ENCODE peak calls at places on chromosomes 6 and 20, in four cellular contexts. One of them, this sample, is unnamed. For H3K36me3, the result is how much of the 10 kb centered on the place peaks cover.

GRCh38 chr6:75377386-75377785 is 92.8 kb upstream of the TMEM30A start:
- DNase-seq in left ventricle myocardium inferior: no peak
- DNase-seq in A673: no peak
- DNase-seq in IMR-90: no peak
- DNase-seq in this sample: no peak

GRCh38 chr6:1244941-1245340 is 67.0 kb upstream of the FOXQ1 start:
- DNase-seq in left ventricle myocardium inferior: no peak
- DNase-seq in A673: no peak
- DNase-seq in IMR-90: no peak
- DNase-seq in this sample: no peak

GRCh38 chr6:52574709-52575489 is 2.0 kb downstream of the TRAM2 start:
- DNase-seq in left ventricle myocardium inferior: no peak
- DNase-seq in A673: no peak
- DNase-seq in IMR-90: no peak
- DNase-seq in this sample: no peak

GRCh38 chr6:127547909-127548649 is 28.9 kb upstream of the C6orf58 start:
- DNase-seq in left ventricle myocardium inferior: no peak
- DNase-seq in A673: peak
- DNase-seq in IMR-90: peak
- DNase-seq in this sample: no peak

GRCh38 chr6:38169826-38170526 is 350.4 kb downstream of the ZFAND3 start:
- DNase-seq in left ventricle myocardium inferior: no peak
- DNase-seq in A673: no peak
- DNase-seq in IMR-90: no peak
- DNase-seq in this sample: no peak

GRCh38 chr20:32332614-32333013 is 25.5 kb upstream of the ASXL1 start:
- DNase-seq in left ventricle myocardium inferior: no peak
- DNase-seq in A673: no peak
- DNase-seq in IMR-90: peak
- DNase-seq in this sample: peak

GRCh38 chr20:62808211-62808865 is 3.7 kb downstream of the OGFR start:
- DNase-seq in left ventricle myocardium inferior: peak
- DNase-seq in A673: peak
- DNase-seq in IMR-90: peak
- DNase-seq in this sample: no peak

GRCh38 chr6:120556491-120556890 is 777.8 kb downstream of the TBC1D32 start:
- DNase-seq in left ventricle myocardium inferior: no peak
- DNase-seq in A673: no peak
- DNase-seq in IMR-90: no peak
- DNase-seq in this sample: no peak

GRCh38 chr20:39429716-39430115 is 467.6 kb downstream of the DHX35 start:
- DNase-seq in left ventricle myocardium inferior: no peak
- DNase-seq in A673: peak
- DNase-seq in IMR-90: no peak
- DNase-seq in this sample: peak

GRCh38 chr20:10961651-10962288 is 288.0 kb upstream of the JAG1 start:
- DNase-seq in left ventricle myocardium inferior: no peak
- DNase-seq in A673: no peak
- DNase-seq in IMR-90: no peak
- DNase-seq in this sample: no peak

GRCh38 chr20:34369265-34369664 is 6.2 kb downstream of the ITCH start:
- DNase-seq in left ventricle myocardium inferior: no peak
- DNase-seq in A673: no peak
- DNase-seq in IMR-90: no peak
- DNase-seq in this sample: no peak

GRCh38 chr6:13431059-13431656 is 56.2 kb downstream of the GFOD1 start:
- DNase-seq in left ventricle myocardium inferior: no peak
- DNase-seq in A673: no peak
- DNase-seq in IMR-90: no peak
- DNase-seq in this sample: no peak
- H3K27ac ChIP-seq in left ventricle myocardium inferior: peak
- H3K27ac ChIP-seq in A673: no peak
- H3K27ac ChIP-seq in IMR-90: no peak
- H3K27ac ChIP-seq in this sample: no peak

GRCh38 chr6:42851599-42851998 is 27.8 kb upstream of the RPL7L1 start:
- DNase-seq in left ventricle myocardium inferior: no peak
- DNase-seq in A673: no peak
- DNase-seq in IMR-90: no peak
- DNase-seq in this sample: no peak
- H3K36me3 ChIP-seq in left ventricle myocardium inferior: half or more
- H3K36me3 ChIP-seq in A673: under half
- H3K36me3 ChIP-seq in IMR-90: under half
- H3K36me3 ChIP-seq in this sample: under half

GRCh38 chr6:42047790-42048405 is 2.4 kb upstream of the TAF8 start:
- DNase-seq in left ventricle myocardium inferior: no peak
- DNase-seq in A673: no peak
- DNase-seq in IMR-90: no peak
- DNase-seq in this sample: no peak

GRCh38 chr6:42043787-42044475 is 6.4 kb upstream of the TAF8 start:
- DNase-seq in left ventricle myocardium inferior: peak
- DNase-seq in A673: peak
- DNase-seq in IMR-90: peak
- DNase-seq in this sample: peak

GRCh38 chr6:42046491-42047219 is 3.7 kb upstream of the TAF8 start:
- DNase-seq in left ventricle myocardium inferior: no peak
- DNase-seq in A673: no peak
- DNase-seq in IMR-90: peak
- DNase-seq in this sample: no peak

GRCh38 chr6:42047220-42047590 is 3.1 kb upstream of the TAF8 start:
- DNase-seq in left ventricle myocardium inferior: no peak
- DNase-seq in A673: no peak
- DNase-seq in IMR-90: no peak
- DNase-seq in this sample: no peak

DNA sequence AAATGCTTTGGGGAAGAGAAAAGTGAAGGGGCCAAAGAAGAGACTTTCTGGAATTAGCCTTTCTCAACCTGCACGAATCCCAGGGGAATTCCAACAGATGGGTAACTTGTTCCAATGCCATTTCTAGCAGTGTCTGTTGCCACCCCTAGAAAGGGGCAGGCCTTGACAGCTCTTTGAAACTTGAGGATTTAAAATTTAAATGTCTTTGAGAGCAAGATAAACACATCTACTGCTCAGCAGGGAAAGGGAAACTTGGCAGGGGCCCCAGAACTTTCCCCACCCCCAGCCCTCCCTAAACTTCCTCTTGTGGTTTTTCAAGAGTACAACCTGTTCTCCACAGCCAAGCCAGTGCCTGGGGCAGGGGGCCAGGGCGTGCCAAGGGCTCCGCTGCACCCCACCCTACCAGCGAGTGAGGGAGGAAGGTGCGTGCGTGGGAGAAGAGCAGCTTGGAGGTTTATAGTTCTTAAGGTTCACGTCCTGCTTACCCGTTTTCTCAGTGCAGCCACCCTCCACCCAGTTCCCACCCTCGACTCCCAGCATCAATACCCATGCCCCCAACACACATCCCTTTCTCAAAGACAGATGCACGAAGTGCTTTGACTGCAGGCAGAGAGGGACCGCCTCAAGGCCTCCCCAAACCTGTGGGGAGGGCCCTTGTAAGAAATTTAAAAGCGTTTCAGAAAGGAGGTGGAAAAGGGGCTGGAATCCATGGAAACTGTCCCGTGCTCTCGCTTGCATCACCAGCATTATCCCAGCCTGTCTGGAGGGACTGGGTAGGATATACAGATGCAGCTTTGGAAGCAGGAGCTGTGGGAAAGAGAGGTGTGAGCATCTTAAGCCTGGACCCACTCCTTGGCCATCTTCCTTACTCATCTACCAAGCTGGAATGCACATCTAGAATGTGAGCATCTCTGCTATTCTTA is 4.5 kb upstream of the TAF8 start:
- DNase-seq in left ventricle myocardium inferior: peak
- DNase-seq in A673: peak
- DNase-seq in IMR-90: peak
- DNase-seq in this sample: peak
- H3K4me3 ChIP-seq in left ventricle myocardium inferior: peak
- H3K4me3 ChIP-seq in A673: peak
- H3K4me3 ChIP-seq in IMR-90: no peak
- H3K4me3 ChIP-seq in this sample: peak

GRCh38 chr6:13488015-13488895 is 855 bp upstream of the GFOD1 start:
- DNase-seq in left ventricle myocardium inferior: peak
- DNase-seq in A673: peak
- DNase-seq in IMR-90: peak
- DNase-seq in this sample: peak
- H3K27ac ChIP-seq in left ventricle myocardium inferior: peak
- H3K27ac ChIP-seq in A673: no peak
- H3K27ac ChIP-seq in IMR-90: peak
- H3K27ac ChIP-seq in this sample: peak

GRCh38 chr6:134984821-134985220 is 34.9 kb upstream of the ALDH8A1 start:
- DNase-seq in left ventricle myocardium inferior: no peak
- DNase-seq in A673: no peak
- DNase-seq in IMR-90: peak
- DNase-seq in this sample: no peak

GRCh38 chr6:134979142-134979541 is 29.2 kb upstream of the ALDH8A1 start:
- DNase-seq in left ventricle myocardium inferior: no peak
- DNase-seq in A673: no peak
- DNase-seq in IMR-90: no peak
- DNase-seq in this sample: no peak

GRCh38 chr6:134982161-134982560 is 32.3 kb upstream of the ALDH8A1 start:
- DNase-seq in left ventricle myocardium inferior: no peak
- DNase-seq in A673: no peak
- DNase-seq in IMR-90: no peak
- DNase-seq in this sample: no peak

GRCh38 chr6:134980846-134981245 is 30.9 kb upstream of the ALDH8A1 start:
- DNase-seq in left ventricle myocardium inferior: no peak
- DNase-seq in A673: no peak
- DNase-seq in IMR-90: no peak
- DNase-seq in this sample: no peak

DNA sequence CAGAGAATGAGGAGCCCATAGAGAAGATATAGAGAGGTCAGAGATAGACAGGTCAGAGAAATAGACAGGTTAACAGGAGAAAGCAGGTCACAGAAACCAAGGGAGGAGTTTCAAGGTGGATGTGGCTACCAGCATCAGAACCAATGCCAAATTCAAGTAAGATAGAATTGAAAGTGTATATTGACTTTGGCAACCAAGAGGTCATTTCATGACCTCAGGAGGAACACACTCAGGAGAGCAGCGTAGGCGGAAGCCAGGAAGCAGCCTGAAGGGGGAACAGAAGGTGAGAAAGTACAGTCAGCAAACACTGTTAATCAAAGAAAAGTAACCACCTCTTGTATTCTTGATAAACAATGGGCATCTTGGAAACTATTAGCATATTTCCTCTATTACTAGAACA is 33.9 kb upstream of the ALDH8A1 start:
- DNase-seq in left ventricle myocardium inferior: no peak
- DNase-seq in A673: no peak
- DNase-seq in IMR-90: no peak
- DNase-seq in this sample: no peak
- H3K36me3 ChIP-seq in left ventricle myocardium inferior: half or more
- H3K36me3 ChIP-seq in A673: under half
- H3K36me3 ChIP-seq in IMR-90: under half
- H3K36me3 ChIP-seq in this sample: under half

GRCh38 chr6:108589244-108589730 is 28.6 kb downstream of the FOXO3 start:
- DNase-seq in left ventricle myocardium inferior: peak
- DNase-seq in A673: peak
- DNase-seq in IMR-90: peak
- DNase-seq in this sample: peak

GRCh38 chr6:108588586-108588985 is 27.9 kb downstream of the FOXO3 start:
- DNase-seq in left ventricle myocardium inferior: no peak
- DNase-seq in A673: no peak
- DNase-seq in IMR-90: peak
- DNase-seq in this sample: no peak

GRCh38 chr6:108594640-108595039 is 33.9 kb downstream of the FOXO3 start:
- DNase-seq in left ventricle myocardium inferior: no peak
- DNase-seq in A673: no peak
- DNase-seq in IMR-90: no peak
- DNase-seq in this sample: no peak

GRCh38 chr6:108591040-108591816 is 30.5 kb downstream of the FOXO3 start:
- DNase-seq in left ventricle myocardium inferior: no peak
- DNase-seq in A673: no peak
- DNase-seq in IMR-90: peak
- DNase-seq in this sample: no peak

GRCh38 chr6:108592371-108593337 is 31.9 kb downstream of the FOXO3 start:
- DNase-seq in left ventricle myocardium inferior: no peak
- DNase-seq in A673: no peak
- DNase-seq in IMR-90: peak
- DNase-seq in this sample: no peak
- H3K4me3 ChIP-seq in left ventricle myocardium inferior: peak
- H3K4me3 ChIP-seq in A673: no peak
- H3K4me3 ChIP-seq in IMR-90: no peak
- H3K4me3 ChIP-seq in this sample: no peak

This sample was measured in adrenal gland.